ENCODE peak calls at places on chromosomes 16 and 17, in five cellular contexts. U is epithelial cell of esophagus, P is Right ventricle myocardium superior, L is M059J, V is glutamatergic neuron. G is an unnamed sample.

GRCh38 chr17:9370464-9370863 is 205.2 kb downstream of the STX8 start:
- DNase-seq in L (peak), V (no peak), P (no peak), U (peak), G (no peak)

GRCh38 chr17:17152385-17152784 is 53.7 kb downstream of the PLD6 start:
- DNase-seq in P (peak), V (no peak), L (peak), U (no peak), G (no peak)

GRCh38 chr17:46167826-46168569 is 25.2 kb downstream of the KANSL1 start:
- DNase-seq in P (no peak), U (peak), L (peak), V (no peak), G (no peak)

GRCh38 chr16:49350265-49351103 is 23.1 kb upstream of the C16orf78 start:
- DNase-seq in U (peak), P (peak), V (peak), L (peak), G (no peak)

GRCh38 chr16:49277766-49278566 is 3.7 kb downstream of the CBLN1 start:
- DNase-seq in U (no peak), P (no peak), L (no peak), V (peak), G (no peak)

GRCh38 chr17:60577147-60577925 is 22.7 kb upstream of the PPM1D start:
- DNase-seq in L (peak), P (no peak), V (no peak), U (no peak), G (peak)

GRCh38 chr16:75310541-75310940 is 59.1 kb upstream of the BCAR1 start:
- DNase-seq in L (no peak), U (no peak), V (no peak), P (no peak), G (no peak)

GRCh38 chr17:21194210-21194609 is 19.8 kb downstream of the TMEM11 start:
- DNase-seq in P (no peak), V (no peak), U (no peak), L (no peak), G (no peak)

GRCh38 chr17:8292639-8293395 is 2.4 kb downstream of the SLC25A35 start:
- DNase-seq in V (no peak), L (no peak), U (no peak), P (no peak), G (no peak)

GRCh38 chr17:55168970-55169687 is 95.6 kb upstream of the HLF start:
- DNase-seq in V (no peak), U (no peak), P (no peak), L (no peak), G (no peak)

GRCh38 chr16:11325404-11326083 is 19.7 kb upstream of the RMI2 start:
- DNase-seq in V (no peak), U (no peak), L (no peak), P (no peak), G (no peak)

GRCh38 chr17:35891273-35891672 is 11.1 kb upstream of the CCL5 start:
- DNase-seq in V (no peak), L (no peak), P (no peak), U (no peak), G (no peak)

GRCh38 chr17:40588557-40588956 is 23.3 kb upstream of the CCR7 start:
- DNase-seq in L (no peak), U (no peak), V (no peak), P (no peak), G (no peak)

GRCh38 chr16:83532634-83533033 is 275.1 kb upstream of the HSBP1 start:
- DNase-seq in P (no peak), U (no peak), V (no peak), L (no peak), G (no peak)

GRCh38 chr16:67016681-67017450 is 12.1 kb upstream of the CBFB start:
- DNase-seq in L (no peak), P (no peak), V (no peak), U (no peak), G (peak)

GRCh38 chr17:28549274-28550132 is 2.9 kb downstream of the UNC119 start:
- DNase-seq in U (no peak), P (no peak), L (no peak), V (no peak), G (no peak)

GRCh38 chr17:1882836-1883235 is 53.0 kb downstream of the RPA1 start:
- DNase-seq in U (peak), V (peak), L (peak), P (no peak), G (no peak)

GRCh38 chr17:29617125-29617480 is 5.6 kb downstream of the CORO6 start:
- DNase-seq in U (peak), L (no peak), P (peak), V (peak), G (peak)

GRCh38 chr17:17985555-17985954 is 12.9 kb downstream of the DRC3 start:
- DNase-seq in U (no peak), V (no peak), L (peak), P (no peak), G (no peak)

GRCh38 chr16:76583995-76584394 is 306.8 kb downstream of the CNTNAP4 start:
- DNase-seq in P (no peak), U (peak), L (no peak), V (no peak), G (no peak)

GRCh38 chr17:21213005-21213404 is 956 bp downstream of the TMEM11 start:
- DNase-seq in L (no peak), V (no peak), U (no peak), P (no peak), G (no peak)

GRCh38 chr17:43176119-43176570 is 5.1 kb downstream of the NBR1 start:
- DNase-seq in V (no peak), U (no peak), L (no peak), P (no peak), G (no peak)

GRCh38 chr17:32495347-32496253 is 8.8 kb downstream of the CDK5R1 start:
- DNase-seq in L (no peak), V (no peak), U (no peak), P (peak), G (peak)

GRCh38 chr17:45261577-45262515 is at the start of gene SPATA32:
- DNase-seq in U (peak), P (peak), V (peak), L (no peak), G (peak)

GRCh38 chr17:4934173-4934979 is 2.3 kb downstream of the GP1BA start:
- DNase-seq in P (no peak), L (peak), V (no peak), U (peak), G (no peak)

GRCh38 chr16:75075688-75076268 is 40.8 kb downstream of the LDHD start:
- DNase-seq in U (no peak), L (no peak), V (no peak), P (no peak), G (no peak)

GRCh38 chr17:74742153-74742515 is 5.1 kb downstream of the RAB37 start:
- DNase-seq in P (no peak), V (no peak), L (peak), U (no peak), G (no peak)

GRCh38 chr17:83084621-83085056 is 5.2 kb downstream of the METRNL start:
- DNase-seq in U (no peak), L (no peak), P (no peak), V (no peak), G (no peak)

G was measured in sigmoid colon.